ENCODE peak calls at places on chromosome 9, in five cellular contexts. One of them, this sample, is unnamed.
A peak's percentile ranks its signal among the peaks of the same experiment; 100 is the strongest.

GRCh38 chr9:128555180-128555721 is 2.9 kb downstream of the SPTAN1 start:
- DNase-seq in HTR-8/SVneo: peak; percentile 46
- DNase-seq in Calu3: peak; percentile 30
- DNase-seq in C1 segment of cervical spinal cord: peak; percentile 25
- DNase-seq in SW480: peak; percentile 77
- DNase-seq in this sample: peak; percentile 85

GRCh38 chr9:31715250-31715649 is 669.2 kb upstream of the ACO1 start:
- DNase-seq in HTR-8/SVneo: no peak
- DNase-seq in Calu3: no peak
- DNase-seq in C1 segment of cervical spinal cord: no peak
- DNase-seq in SW480: no peak
- DNase-seq in this sample: no peak

GRCh38 chr9:22307013-22307711 is 139.5 kb upstream of the DMRTA1 start:
- DNase-seq in HTR-8/SVneo: peak; percentile 26
- DNase-seq in Calu3: peak; percentile 55
- DNase-seq in C1 segment of cervical spinal cord: no peak
- DNase-seq in SW480: peak; percentile 59
- DNase-seq in this sample: peak; percentile 43

GRCh38 chr9:113988951-113989780 is 88.9 kb downstream of the AMBP start:
- DNase-seq in HTR-8/SVneo: no peak
- DNase-seq in Calu3: no peak
- DNase-seq in C1 segment of cervical spinal cord: peak; percentile 50
- DNase-seq in SW480: no peak
- DNase-seq in this sample: no peak

GRCh38 chr9:94903961-94904421 is 177.5 kb downstream of the AOPEP start:
- DNase-seq in HTR-8/SVneo: no peak
- DNase-seq in Calu3: no peak
- DNase-seq in C1 segment of cervical spinal cord: no peak
- DNase-seq in SW480: no peak
- DNase-seq in this sample: no peak

GRCh38 chr9:103245369-103245768 is 250.2 kb downstream of the CYLC2 start:
- DNase-seq in HTR-8/SVneo: no peak
- DNase-seq in Calu3: no peak
- DNase-seq in C1 segment of cervical spinal cord: no peak
- DNase-seq in SW480: peak; percentile 7
- DNase-seq in this sample: no peak

GRCh38 chr9:126690431-126691051 is 76.8 kb downstream of the LMX1B start:
- DNase-seq in HTR-8/SVneo: peak; percentile 47
- DNase-seq in Calu3: peak; percentile 73
- DNase-seq in C1 segment of cervical spinal cord: no peak
- DNase-seq in SW480: peak; percentile 37
- DNase-seq in this sample: no peak

GRCh38 chr9:26375448-26375847 is 517.2 kb downstream of the CAAP1 start:
- DNase-seq in HTR-8/SVneo: peak; percentile 0
- DNase-seq in Calu3: no peak
- DNase-seq in C1 segment of cervical spinal cord: no peak
- DNase-seq in SW480: no peak
- DNase-seq in this sample: no peak

GRCh38 chr9:21317956-21318923 is 13.1 kb upstream of the IFNA5 start:
- DNase-seq in HTR-8/SVneo: no peak
- DNase-seq in Calu3: peak; percentile 19
- DNase-seq in C1 segment of cervical spinal cord: peak; percentile 23
- DNase-seq in SW480: peak; percentile 56
- DNase-seq in this sample: peak; percentile 24

GRCh38 chr9:98727428-98727827 is 18.7 kb upstream of the GABBR2 start:
- DNase-seq in HTR-8/SVneo: no peak
- DNase-seq in Calu3: no peak
- DNase-seq in C1 segment of cervical spinal cord: no peak
- DNase-seq in SW480: no peak
- DNase-seq in this sample: no peak

GRCh38 chr9:101736723-101737122 is 1.7 kb downstream of the GRIN3A start:
- DNase-seq in HTR-8/SVneo: no peak
- DNase-seq in Calu3: no peak
- DNase-seq in C1 segment of cervical spinal cord: no peak
- DNase-seq in SW480: no peak
- DNase-seq in this sample: no peak

GRCh38 chr9:13568446-13568845 is 289.0 kb upstream of the MPDZ start:
- DNase-seq in HTR-8/SVneo: no peak
- DNase-seq in Calu3: no peak
- DNase-seq in C1 segment of cervical spinal cord: no peak
- DNase-seq in SW480: no peak
- DNase-seq in this sample: no peak

This sample was measured in HepG2.